ENCODE peak calls at places on chromosomes 3 and 15, in four cellular contexts. F is CD8-positive, alpha-beta T cell; E is retinal pigment epithelial cell; N is left lung. H is an unnamed sample.

GRCh38 chr15:90558182-90558581 is 28.5 kb downstream of the CRTC3 start:
- DNase-seq in F (no peak), N (no peak), E (no peak), H (no peak)

GRCh38 chr3:112360574-112360973 is 27.6 kb downstream of the CD200 start:
- DNase-seq in E (no peak), F (no peak), N (no peak), H (no peak)

GRCh38 chr3:193928354-193929209 is 207.4 kb upstream of the HES1 start:
- DNase-seq in F (no peak), N (no peak), E (peak; percentile 56), H (no peak)

GRCh38 chr3:121883507-121883906 is 10.7 kb upstream of the SLC15A2 start:
- DNase-seq in F (no peak), E (no peak), N (no peak), H (no peak)

GRCh38 chr15:70494861-70495571 is 268.3 kb downstream of the UACA start:
- DNase-seq in E (peak; percentile 99), N (no peak), F (no peak), H (peak; percentile 87)

GRCh38 chr3:169195672-169196071 is 467.8 kb downstream of the MECOM start:
- DNase-seq in F (no peak), E (no peak), N (no peak), H (no peak)

GRCh38 chr15:65067645-65068416 is at the start of gene RASL12:
- DNase-seq in F (no peak), N (no peak), E (no peak), H (no peak)

GRCh38 chr3:100796556-100796955 is 87.3 kb downstream of the TFG start:
- DNase-seq in N (no peak), F (no peak), E (no peak), H (no peak)

GRCh38 chr3:190017575-190018288 is 103.0 kb downstream of the P3H2 start:
- DNase-seq in F (no peak), E (no peak), N (no peak), H (no peak)

GRCh38 chr15:95262866-95263564 is 1031.7 kb downstream of the MCTP2 start:
- DNase-seq in E (no peak), F (no peak), N (no peak), H (no peak)

GRCh38 chr3:186427627-186428026 is 65.6 kb upstream of the DGKG start:
- DNase-seq in E (no peak), N (no peak), F (no peak), H (no peak)

GRCh38 chr15:92385096-92385495 is 8.6 kb upstream of the ST8SIA2 start:
- DNase-seq in N (no peak), E (no peak), F (no peak), H (peak; percentile 47)

GRCh38 chr15:38624248-38625214 is 59.9 kb upstream of the RASGRP1 start:
- DNase-seq in E (no peak), N (no peak), F (no peak), H (no peak)

GRCh38 chr3:187550446-187550845 is 119.7 kb downstream of the SST start:
- DNase-seq in N (no peak), E (no peak), F (no peak), H (no peak)

GRCh38 chr15:50828610-50829206 is 63.2 kb upstream of the SPPL2A start:
- DNase-seq in F (no peak), N (no peak), E (peak; percentile 34), H (peak; percentile 63)

GRCh38 chr3:83321891-83322290 is 1560.4 kb upstream of the GBE1 start:
- DNase-seq in N (no peak), E (no peak), F (no peak), H (no peak)

GRCh38 chr3:113269661-113270060 is 58.3 kb downstream of the BOC start:
- DNase-seq in E (no peak), F (no peak), N (no peak), H (no peak)

DNA sequence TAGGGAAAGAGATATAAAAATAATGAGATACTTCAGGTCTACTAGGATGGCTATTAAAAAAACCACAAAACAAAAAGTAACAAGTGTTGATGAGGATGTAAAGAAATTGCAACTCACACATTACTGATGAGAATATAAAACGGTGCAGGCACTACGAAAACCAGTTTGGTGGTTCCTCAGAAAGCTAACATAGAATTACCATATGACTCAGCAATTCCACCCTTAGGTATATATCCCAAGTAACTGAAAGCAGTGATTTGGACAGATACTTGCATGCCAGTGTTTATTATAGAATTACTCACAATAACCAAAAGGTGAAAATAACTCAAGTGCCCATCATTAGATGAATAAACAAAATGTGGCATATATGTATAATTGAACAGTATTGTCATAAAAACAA is 87.5 kb upstream of the MELTF start:
- DNase-seq in E (no peak), F (no peak), N (no peak), H (no peak)
- TF ChIP-seq CTCF in E (no peak), F (no peak), N (no peak), H (no peak)

GRCh38 chr15:79922512-79923067 is 25.8 kb upstream of the MTHFS start:
- DNase-seq in N (peak; percentile 32), E (no peak), F (no peak), H (no peak)

GRCh38 chr15:79919749-79920511 is 23.1 kb upstream of the MTHFS start:
- DNase-seq in E (no peak), F (no peak), N (no peak), H (no peak)

GRCh38 chr15:79918278-79918677 is 21.5 kb upstream of the MTHFS start:
- DNase-seq in F (no peak), E (no peak), N (peak; percentile 58), H (no peak)

GRCh38 chr15:79916424-79916823 is 19.6 kb upstream of the MTHFS start:
- DNase-seq in F (no peak), N (no peak), E (no peak), H (no peak)

DNA sequence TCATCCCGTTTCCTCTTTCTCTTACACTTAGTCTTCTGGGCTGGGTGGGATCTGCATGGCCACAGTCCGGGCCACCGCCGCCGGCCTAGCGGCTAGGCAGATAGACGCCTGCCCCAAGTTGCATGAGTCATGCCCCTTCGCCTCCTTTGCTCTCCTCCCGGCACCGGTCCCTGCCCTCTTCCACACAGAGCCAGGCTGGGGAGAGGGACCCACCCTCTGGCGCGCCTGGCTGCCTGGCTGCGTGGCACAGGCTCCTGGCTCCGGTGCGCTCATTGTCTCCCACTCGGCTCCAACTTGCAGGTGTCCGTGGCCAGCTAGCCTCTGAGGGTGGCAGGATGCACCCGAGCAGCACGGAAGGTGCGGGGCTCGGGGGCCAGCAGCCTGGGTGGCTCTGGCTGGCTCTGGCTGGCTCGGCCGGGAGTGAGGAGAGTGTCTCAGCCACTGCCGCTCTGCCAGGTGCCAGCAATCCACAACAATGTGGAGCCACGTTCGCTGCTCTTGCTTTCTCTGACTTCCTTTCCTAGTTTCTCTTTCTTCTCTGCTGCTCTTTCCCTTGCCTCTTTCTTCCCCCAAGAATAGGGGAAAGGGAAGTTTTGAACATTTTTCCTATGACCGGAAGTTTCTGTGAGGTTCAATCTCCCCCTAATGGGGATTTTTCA is 22.4 kb upstream of the MTHFS start:
- DNase-seq in E (no peak), F (no peak), N (peak; percentile 68), H (no peak)
- H3K4me3 ChIP-seq in E (no peak overlapping the region), F (no peak overlapping the region), N (no peak overlapping the region), H (no peak overlapping the region)

DNA sequence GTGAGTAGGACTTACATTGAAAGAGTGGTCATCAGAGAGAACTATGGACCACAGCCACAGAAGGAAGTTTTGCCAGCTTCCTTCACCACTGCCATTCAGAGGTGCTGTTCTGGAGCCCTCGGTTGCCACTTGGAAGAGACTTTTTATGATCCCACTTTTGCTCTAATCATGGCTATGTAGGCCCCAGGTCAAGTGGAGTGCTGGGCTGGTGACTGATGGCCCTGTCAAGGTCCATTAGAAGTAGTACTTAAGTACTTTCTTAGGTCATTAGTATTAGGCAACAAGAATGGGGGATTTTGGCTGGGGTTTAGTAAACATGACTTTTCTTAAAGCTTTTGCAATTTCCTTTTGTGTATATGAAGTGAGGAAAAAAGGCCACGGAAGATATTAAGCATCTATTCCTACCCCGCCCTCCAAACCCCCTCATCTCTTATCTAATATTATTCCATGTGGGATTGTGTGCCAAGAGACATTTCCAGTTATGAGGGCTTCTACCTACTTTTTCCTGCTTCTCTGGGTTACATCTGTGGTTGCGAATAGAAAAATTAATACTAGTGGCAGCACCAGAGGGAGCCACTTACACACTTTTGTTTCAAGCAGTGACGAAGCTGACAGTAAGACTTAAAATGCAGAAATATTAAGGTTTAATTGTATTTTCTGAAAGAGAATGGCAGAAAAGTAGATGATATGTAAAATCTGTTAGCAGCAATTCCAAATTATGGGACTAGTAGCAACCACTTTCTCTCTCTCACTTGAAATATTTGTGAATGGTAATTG is 13.9 kb downstream of the NLGN1 start:
- DNase-seq in E (no peak), F (no peak), N (no peak), H (no peak)
- TF ChIP-seq CTCF in E (peak; percentile 66), F (no peak), N (no peak), H (peak; percentile 39)

GRCh38 chr15:56369234-56369633 is 4.0 kb downstream of the TEX9 start:
- DNase-seq in E (no peak), N (no peak), F (no peak), H (no peak)
- H3K4me3 ChIP-seq in E (no peak overlapping the region), N (no peak overlapping the region), F (no peak overlapping the region), H (no peak overlapping the region)